ENCODE peak calls at places on chromosomes 12 and 14, in nine cellular contexts. Y is sigmoid colon; S is hypothalamus; H is CD8-positive, alpha-beta memory T cell; N is activated CD4-positive, alpha-beta T cell treated with anti-CD3 and anti-CD28 coated beads for 36 hours; L is sciatic nerve; C is Daoy; A is T-helper 9 cell; R is astrocyte of the spinal cord. O is an unnamed sample.

GRCh38 chr14:23665302-23666016 is 29.3 kb downstream of the DHRS2 start:
- DNase-seq in C (no peak), H (no peak), L (no peak), Y (no peak), R (no peak), S (no peak), N (no peak), A (no peak), O (no peak)

GRCh38 chr12:64742371-64742770 is 16.8 kb downstream of the GNS start:
- DNase-seq in Y (no peak), N (no peak), H (no peak), C (no peak), A (no peak), R (no peak), S (no peak), L (no peak), O (no peak)

GRCh38 chr12:56257491-56258067 is 605 bp downstream of the ANKRD52 start:
- DNase-seq in H (no peak), Y (no peak), C (peak), N (peak), S (peak), R (peak), A (no peak), L (no peak), O (peak)

GRCh38 chr12:19783547-19784444 is 344.5 kb downstream of the AEBP2 start:
- DNase-seq in N (no peak), R (no peak), L (no peak), A (no peak), C (no peak), S (no peak), Y (no peak), H (no peak), O (no peak)

GRCh38 chr12:116392061-116392460 is 114.6 kb upstream of the MED13L start:
- DNase-seq in N (no peak), Y (no peak), C (no peak), R (peak), L (no peak), A (no peak), S (no peak), H (no peak), O (no peak)

GRCh38 chr12:50282581-50283229 is 615 bp downstream of the LIMA1 start:
- DNase-seq in S (no peak), N (no peak), Y (no peak), A (no peak), H (no peak), L (no peak), C (peak), R (peak), O (no peak)

GRCh38 chr12:110039085-110039807 is 9.1 kb downstream of the C12orf76 start:
- DNase-seq in L (no peak), A (no peak), C (peak), R (peak), Y (no peak), H (no peak), S (no peak), N (peak), O (no peak)

GRCh38 chr12:103929051-103929908 is 930 bp upstream of the HSP90B1 start:
- DNase-seq in A (peak), N (peak), C (peak), Y (peak), S (peak), L (peak), H (peak), R (peak), O (peak)

GRCh38 chr14:98742001-98742400 is 530.0 kb downstream of the BCL11B start:
- DNase-seq in S (no peak), H (no peak), N (no peak), C (no peak), R (no peak), A (no peak), L (no peak), Y (no peak), O (no peak)

GRCh38 chr14:92783813-92784431 is 10.2 kb upstream of the GOLGA5 start:
- DNase-seq in R (peak), A (no peak), C (peak), L (no peak), H (no peak), N (peak), Y (no peak), S (no peak), O (no peak)

GRCh38 chr12:19234171-19234704 is 104.7 kb downstream of the PLEKHA5 start:
- DNase-seq in L (no peak), Y (no peak), H (no peak), R (no peak), A (no peak), N (no peak), S (no peak), C (no peak), O (no peak)

GRCh38 chr12:120118710-120119097 is 2.2 kb upstream of the RAB35 start:
- DNase-seq in H (no peak), A (no peak), C (no peak), Y (no peak), S (no peak), R (no peak), N (no peak), L (no peak), O (no peak)

GRCh38 chr12:46847001-46847400 is 21.2 kb upstream of the SLC38A4 start:
- DNase-seq in S (no peak), N (no peak), L (no peak), A (no peak), C (no peak), H (no peak), Y (no peak), R (no peak), O (no peak)